ENCODE peak calls at places on chromosomes 2 and 18, in four cellular contexts. One of them, this sample, is unnamed.

GRCh38 chr18:48785091-48785614 is 165.6 kb downstream of the SMAD7 start:
- DNase-seq in H7: no peak
- DNase-seq in NCI-H1417: no peak
- DNase-seq in effector memory CD8-positive, alpha-beta T cell: peak
- DNase-seq in this sample: no peak

GRCh38 chr2:178450574-178451429 is at the start of the genes PJVK and PRKRA:
- DNase-seq in H7: peak
- DNase-seq in NCI-H1417: peak
- DNase-seq in effector memory CD8-positive, alpha-beta T cell: peak
- DNase-seq in this sample: peak

GRCh38 chr2:240893363-240893828 is 2.6 kb downstream of the MAB21L4 start:
- DNase-seq in H7: no peak
- DNase-seq in NCI-H1417: no peak
- DNase-seq in effector memory CD8-positive, alpha-beta T cell: no peak
- DNase-seq in this sample: no peak

GRCh38 chr2:219174146-219174545 is 2.6 kb downstream of the CNPPD1 start:
- DNase-seq in H7: no peak
- DNase-seq in NCI-H1417: no peak
- DNase-seq in effector memory CD8-positive, alpha-beta T cell: no peak
- DNase-seq in this sample: no peak

GRCh38 chr2:10931710-10932255 is 20.0 kb downstream of the KCNF1 start:
- DNase-seq in H7: no peak
- DNase-seq in NCI-H1417: no peak
- DNase-seq in effector memory CD8-positive, alpha-beta T cell: no peak
- DNase-seq in this sample: no peak

GRCh38 chr18:48295586-48296311 is 113.4 kb downstream of the ZBTB7C start:
- DNase-seq in H7: peak
- DNase-seq in NCI-H1417: peak
- DNase-seq in effector memory CD8-positive, alpha-beta T cell: no peak
- DNase-seq in this sample: no peak

GRCh38 chr2:216858312-216858711 is 1.6 kb downstream of the TNP1 start:
- DNase-seq in H7: no peak
- DNase-seq in NCI-H1417: no peak
- DNase-seq in effector memory CD8-positive, alpha-beta T cell: no peak
- DNase-seq in this sample: no peak

GRCh38 chr2:69791045-69791444 is 38.4 kb upstream of the GMCL1 start:
- DNase-seq in H7: no peak
- DNase-seq in NCI-H1417: no peak
- DNase-seq in effector memory CD8-positive, alpha-beta T cell: no peak
- DNase-seq in this sample: no peak

GRCh38 chr2:120205901-120206581 is 17.2 kb downstream of the TMEM185B start:
- DNase-seq in H7: peak
- DNase-seq in NCI-H1417: peak
- DNase-seq in effector memory CD8-positive, alpha-beta T cell: peak
- DNase-seq in this sample: no peak

GRCh38 chr2:109238580-109238979 is 109.6 kb downstream of the SH3RF3 start:
- DNase-seq in H7: no peak
- DNase-seq in NCI-H1417: no peak
- DNase-seq in effector memory CD8-positive, alpha-beta T cell: peak
- DNase-seq in this sample: peak

GRCh38 chr18:28716321-28716720 is 539.4 kb upstream of the CDH2 start:
- DNase-seq in H7: no peak
- DNase-seq in NCI-H1417: peak
- DNase-seq in effector memory CD8-positive, alpha-beta T cell: no peak
- DNase-seq in this sample: no peak

GRCh38 chr2:68943581-68944568 is 8.8 kb downstream of the GKN2 start:
- DNase-seq in H7: peak
- DNase-seq in NCI-H1417: peak
- DNase-seq in effector memory CD8-positive, alpha-beta T cell: peak
- DNase-seq in this sample: peak